ENCODE peak calls at places on chromosomes 2 and 18, in four cellular contexts. L is fibroblast of the aortic adventitia, U is BJ, P is fibroblast of mammary gland. X is an unnamed sample.

GRCh38 chr2:113131343-113131933 is 4.0 kb downstream of the IL1RN start:
- DNase-seq in L (no peak), U (no peak), P (no peak), X (no peak)

GRCh38 chr2:158024288-158024898 is 77.3 kb upstream of the UPP2 start:
- DNase-seq in L (peak), U (no peak), P (peak), X (peak)

GRCh38 chr2:1162768-1163584 is 212.3 kb downstream of the SNTG2 start:
- DNase-seq in L (no peak), U (no peak), P (no peak), X (no peak)

GRCh38 chr2:37224063-37224462 is 7.3 kb downstream of the CEBPZ start:
- DNase-seq in L (no peak), U (no peak), P (no peak), X (no peak)

GRCh38 chr2:121567957-121568409 is 37.3 kb downstream of the RNU4ATAC start:
- DNase-seq in L (no peak), U (no peak), P (peak), X (peak)

GRCh38 chr2:168935810-168936581 is 34.9 kb downstream of the G6PC2 start:
- DNase-seq in L (no peak), U (no peak), P (peak), X (peak)

GRCh38 chr2:111715987-111716900 is 167.7 kb downstream of the ANAPC1 start:
- DNase-seq in L (no peak), U (no peak), P (no peak), X (peak)

GRCh38 chr2:42297322-42297936 is 63.6 kb downstream of the COX7A2L start:
- DNase-seq in L (no peak), U (no peak), P (no peak), X (no peak)

GRCh38 chr2:238095143-238095542 is 5.0 kb upstream of the ESPNL start:
- DNase-seq in L (no peak), U (no peak), P (no peak), X (no peak)

GRCh38 chr2:180776924-180777323 is 203.5 kb upstream of the UBE2E3 start:
- DNase-seq in L (peak), U (no peak), P (no peak), X (peak)

GRCh38 chr2:53545159-53546055 is 222.2 kb upstream of the CHAC2 start:
- DNase-seq in L (no peak), U (no peak), P (no peak), X (no peak)

GRCh38 chr2:162324953-162325352 is 6.5 kb upstream of the IFIH1 start:
- DNase-seq in L (no peak), U (no peak), P (no peak), X (no peak)

GRCh38 chr2:138223321-138223720 is 259.0 kb downstream of the HNMT start:
- DNase-seq in L (no peak), U (no peak), P (no peak), X (peak)

GRCh38 chr18:63681449-63682381 is 20.0 kb upstream of the SERPINB3 start:
- DNase-seq in L (no peak), U (no peak), P (no peak), X (no peak)

GRCh38 chr2:229141626-229142025 is 129.5 kb downstream of the PID1 start:
- DNase-seq in L (peak), U (no peak), P (peak), X (peak)

GRCh38 chr2:120552800-120553471 is 182.7 kb upstream of the GLI2 start:
- DNase-seq in L (peak), U (no peak), P (peak), X (peak)

GRCh38 chr2:103734911-103735310 is 973.1 kb downstream of the TMEM182 start:
- DNase-seq in L (no peak), U (no peak), P (no peak), X (no peak)

GRCh38 chr2:25151718-25152117 is 16.7 kb downstream of the POMC start:
- DNase-seq in L (no peak), U (no peak), P (no peak), X (no peak)

GRCh38 chr18:5444269-5444668 is 99.5 kb downstream of the EPB41L3 start:
- DNase-seq in L (no peak), U (no peak), P (peak), X (no peak)

GRCh38 chr2:239711911-239712570 is 311.2 kb upstream of the HDAC4 start:
- DNase-seq in L (no peak), U (no peak), P (no peak), X (no peak)

GRCh38 chr2:107325983-107326786 is 440.2 kb upstream of the ST6GAL2 start:
- DNase-seq in L (peak), U (no peak), P (peak), X (peak)

GRCh38 chr2:219362524-219363164 is 25.1 kb downstream of the DNPEP start:
- DNase-seq in L (peak), U (peak), P (peak), X (peak)

GRCh38 chr2:181788883-181789555 is 102.5 kb upstream of the ITPRID2 start:
- DNase-seq in L (no peak), U (no peak), P (no peak), X (peak)

GRCh38 chr2:179950391-179950790 is 56.7 kb downstream of the CWC22 start:
- DNase-seq in L (no peak), U (no peak), P (no peak), X (no peak)

GRCh38 chr2:201175971-201176570 is 6.9 kb upstream of the CASP10 start:
- DNase-seq in L (no peak), U (no peak), P (no peak), X (no peak)

GRCh38 chr2:31886700-31887099 is 124.1 kb downstream of the MEMO1 start:
- DNase-seq in L (no peak), U (no peak), P (peak), X (no peak)

GRCh38 chr18:78776151-78776550 is 203.5 kb upstream of the SALL3 start:
- DNase-seq in L (no peak), U (no peak), P (no peak), X (no peak)

GRCh38 chr2:241551998-241552737 is 6.4 kb upstream of the BOK start:
- DNase-seq in L (no peak), U (no peak), P (no peak), X (no peak)

GRCh38 chr18:8686556-8686955 is 18.8 kb upstream of the MTCL1 start:
- DNase-seq in L (no peak), U (no peak), P (no peak), X (no peak)

GRCh38 chr18:62200121-62200914 is 13.3 kb downstream of the RELCH start:
- DNase-seq in L (peak), U (no peak), P (no peak), X (peak)

GRCh38 chr2:205188516-205189138 is 493.7 kb upstream of the NRP2 start:
- DNase-seq in L (peak), U (peak), P (peak), X (peak)

GRCh38 chr2:43212216-43212828 is 14.1 kb downstream of the ZFP36L2 start:
- DNase-seq in L (no peak), U (no peak), P (no peak), X (no peak)

GRCh38 chr2:181111059-181111458 is 130.7 kb downstream of the UBE2E3 start:
- DNase-seq in L (no peak), U (no peak), P (no peak), X (no peak)

GRCh38 chr2:157418215-157418614 is 25.7 kb downstream of the CYTIP start:
- DNase-seq in L (no peak), U (no peak), P (no peak), X (no peak)

GRCh38 chr2:33221046-33221784 is 255.2 kb upstream of the RASGRP3 start:
- DNase-seq in L (no peak), U (no peak), P (no peak), X (no peak)

GRCh38 chr18:63890950-63891304 is 3.4 kb downstream of the SERPINB2 start:
- DNase-seq in L (no peak), U (no peak), P (peak), X (no peak)

GRCh38 chr2:109699646-109700045 is 85.5 kb downstream of the SOWAHC start:
- DNase-seq in L (peak), U (no peak), P (no peak), X (peak)

GRCh38 chr2:100513650-100514049 is 43.4 kb downstream of the NMS start:
- DNase-seq in L (peak), U (no peak), P (no peak), X (peak)

GRCh38 chr2:222944971-222945740 is 84.3 kb downstream of the ACSL3 start:
- DNase-seq in L (no peak), U (no peak), P (no peak), X (no peak)

GRCh38 chr2:234366891-234367290 is 130.0 kb downstream of the ARL4C start:
- DNase-seq in L (peak), U (no peak), P (peak), X (peak)

GRCh38 chr2:234364718-234365117 is 132.2 kb downstream of the ARL4C start:
- DNase-seq in L (no peak), U (no peak), P (no peak), X (no peak)

GRCh38 chr2:234357666-234358065 is 139.2 kb downstream of the ARL4C start:
- DNase-seq in L (no peak), U (no peak), P (no peak), X (no peak)

GRCh38 chr2:234363647-234364294 is 133.1 kb downstream of the ARL4C start:
- DNase-seq in L (no peak), U (no peak), P (no peak), X (no peak)

GRCh38 chr2:234363011-234363487 is 133.8 kb downstream of the ARL4C start:
- DNase-seq in L (peak), U (peak), P (peak), X (no peak)
- H3K4me3 ChIP-seq in L (no peak), U (no peak), P (no peak), X (no peak)

GRCh38 chr2:10006248-10007147 is 36.9 kb upstream of the KLF11 start:
- DNase-seq in L (no peak), U (no peak), P (no peak), X (no peak)
- H3K4me3 ChIP-seq in L (no peak), U (no peak), P (no peak), X (no peak)

GRCh38 chr18:75249192-75249551 is 38.6 kb downstream of the TSHZ1 start:
- DNase-seq in L (no peak), U (no peak), P (no peak), X (no peak)

GRCh38 chr18:75247601-75248421 is 37.2 kb downstream of the TSHZ1 start:
- DNase-seq in L (peak), U (no peak), P (peak), X (peak)

GRCh38 chr18:75244914-75245313 is 34.3 kb downstream of the TSHZ1 start:
- DNase-seq in L (no peak), U (no peak), P (no peak), X (no peak)

GRCh38 chr18:75248426-75249191 is 38.0 kb downstream of the TSHZ1 start:
- DNase-seq in L (no peak), U (no peak), P (no peak), X (no peak)

DNA sequence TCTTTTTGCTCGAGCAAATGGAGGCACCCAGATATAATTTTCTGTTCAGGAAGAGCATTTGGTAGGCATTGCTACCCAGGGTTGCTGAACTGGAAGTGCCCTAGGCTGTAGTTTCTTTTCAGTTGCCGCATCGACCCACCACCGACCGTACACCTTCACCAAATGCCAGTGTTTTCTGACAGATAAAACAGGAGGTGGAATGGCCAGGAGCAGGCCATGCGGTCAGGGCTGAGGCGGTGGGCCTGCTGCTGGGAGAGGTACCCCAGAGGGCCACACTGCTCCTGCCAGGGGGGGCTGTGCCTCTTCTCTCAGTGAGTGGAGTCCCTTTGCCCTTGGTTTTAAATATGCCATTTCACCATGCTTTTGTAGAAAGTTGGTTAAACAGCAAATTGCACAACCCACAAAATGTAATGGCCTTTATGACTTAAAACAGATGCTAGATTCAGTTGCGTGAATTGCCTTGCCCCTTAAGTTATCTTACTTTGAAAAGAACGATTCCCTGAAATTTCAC is 36.5 kb downstream of the TSHZ1 start:
- DNase-seq in L (peak), U (no peak), P (peak), X (peak)
- H3K4me3 ChIP-seq in L (peak), U (peak), P (peak), X (peak)

DNA sequence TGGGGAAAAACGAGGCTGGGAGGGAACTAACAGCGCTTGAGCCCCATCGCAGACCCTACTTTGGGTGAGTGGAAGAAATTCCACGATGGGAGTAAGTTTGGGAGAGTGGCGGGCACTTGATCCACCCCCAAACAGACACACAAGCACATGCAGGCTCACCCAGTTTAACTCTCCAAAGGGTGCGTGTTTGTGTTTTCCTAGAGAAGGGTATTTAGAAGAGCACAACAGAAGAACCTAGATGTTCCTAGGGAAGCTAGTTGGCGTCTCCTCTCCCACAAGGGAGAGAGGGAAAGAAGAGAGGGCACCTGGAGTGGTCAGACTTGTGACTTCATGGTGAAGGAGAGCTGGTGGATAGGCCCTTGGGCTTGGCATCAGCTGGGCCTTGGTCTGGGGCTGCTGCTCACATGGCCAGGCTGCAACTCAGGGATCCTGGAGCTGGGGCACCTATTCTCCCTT is 3.2 kb downstream of the GATA6 start:
- DNase-seq in L (peak), U (no peak), P (no peak), X (no peak)
- H3K4me3 ChIP-seq in L (peak), U (no peak), P (no peak), X (peak)

DNA sequence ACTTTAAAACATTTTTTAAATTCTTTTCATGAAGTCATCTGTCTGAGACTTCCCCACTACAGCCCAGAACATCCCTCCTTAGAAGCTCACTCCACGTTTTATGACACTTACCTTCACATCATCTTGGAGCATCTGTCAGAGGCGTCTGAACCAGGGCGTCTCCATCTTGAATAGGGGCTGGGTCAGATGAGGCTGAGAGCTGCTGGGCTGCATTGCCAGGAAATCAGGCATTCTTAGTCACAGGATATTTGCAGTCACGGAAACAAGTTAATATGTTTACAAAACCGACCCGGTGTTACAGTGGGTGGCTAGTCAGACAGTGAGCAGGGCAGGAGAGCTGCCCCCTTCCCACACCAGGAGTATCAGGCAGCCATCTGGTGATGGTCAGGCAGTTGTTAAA is 456.5 kb downstream of the FBXO15 start:
- DNase-seq in L (peak), U (peak), P (peak), X (peak)
- H3K4me3 ChIP-seq in L (no peak), U (no peak), P (no peak), X (no peak)

GRCh38 chr18:27579364-27579763 is 394.3 kb upstream of the CHST9 start:
- DNase-seq in L (no peak), U (no peak), P (no peak), X (no peak)
- H3K4me3 ChIP-seq in L (no peak), U (no peak), P (no peak), X (no peak)

GRCh38 chr2:11346129-11346528 is 1.7 kb upstream of the ROCK2 start:
- DNase-seq in L (no peak), U (no peak), P (no peak), X (no peak)
- H3K4me3 ChIP-seq in L (no peak), U (no peak), P (no peak), X (no peak)